ENCODE peak calls at places on chromosomes 1 and 21, in eight cellular contexts. B, M, D, O, N, F, E and T are unnamed samples.

GRCh38 chr1:109444376-109444775 is 18.1 kb upstream of the PSMA5 start:
- DNase-seq in F (no peak), N (no peak), O (no peak), D (no peak), B (no peak), E (no peak), M (no peak), T (no peak)

GRCh38 chr1:54224233-54224632 is 24.3 kb downstream of the MRPL37 start:
- DNase-seq in B (no peak), E (no peak), F (no peak), O (no peak), M (no peak), D (no peak), N (no peak), T (no peak)

GRCh38 chr1:107609808-107610207 is 355.2 kb downstream of the VAV3 start:
- DNase-seq in D (no peak), E (no peak), F (no peak), B (no peak), N (no peak), M (no peak), O (no peak), T (no peak)

GRCh38 chr1:234111458-234112142 is 207.1 kb downstream of the SLC35F3 start:
- DNase-seq in F (no peak), D (no peak), M (no peak), B (no peak), E (no peak), N (no peak), O (peak; percentile 27), T (no peak)

GRCh38 chr1:113488576-113489177 is 98.4 kb downstream of the MAGI3 start:
- DNase-seq in O (no peak), F (no peak), M (no peak), B (no peak), D (no peak), E (no peak), N (no peak), T (no peak)

GRCh38 chr1:66276229-66276628 is 257.7 kb upstream of the SGIP1 start:
- DNase-seq in F (no peak), N (peak; percentile 83), O (no peak), E (no peak), D (no peak), M (no peak), B (no peak), T (no peak)

GRCh38 chr1:234699795-234700665 is 90.1 kb upstream of the IRF2BP2 start:
- DNase-seq in B (no peak), M (no peak), N (peak; percentile 58), O (no peak), E (no peak), D (no peak), F (no peak), T (peak; percentile 63)

GRCh38 chr1:185733818-185734709 is at the start of gene HMCN1:
- DNase-seq in M (peak; percentile 68), B (peak; percentile 58), F (peak; percentile 68), D (no peak), N (no peak), E (no peak), O (peak; percentile 82), T (peak; percentile 89)

GRCh38 chr1:209526137-209526536 is 57.4 kb upstream of the CAMK1G start:
- DNase-seq in F (no peak), E (no peak), O (no peak), B (peak; percentile 28), M (no peak), D (no peak), N (no peak), T (no peak)

GRCh38 chr1:115314111-115314510 is 23.9 kb downstream of the NGF start:
- DNase-seq in E (no peak), B (no peak), O (no peak), D (no peak), F (no peak), M (no peak), N (no peak), T (no peak)

GRCh38 chr1:12473596-12474329 is 144.2 kb downstream of the DHRS3 start:
- DNase-seq in D (no peak), M (no peak), B (no peak), N (no peak), F (no peak), E (no peak), O (no peak), T (no peak)

GRCh38 chr21:41878831-41879189 is 334 bp downstream of the PRDM15 start:
- DNase-seq in E (no peak), F (peak; percentile 79), D (peak; percentile 61), B (peak; percentile 83), M (peak; percentile 89), O (peak; percentile 84), N (peak; percentile 87), T (peak; percentile 94)

GRCh38 chr1:215710340-215710971 is 143.4 kb downstream of the KCTD3 start:
- DNase-seq in N (peak; percentile 20), M (no peak), O (no peak), E (peak; percentile 32), F (no peak), D (no peak), B (no peak), T (no peak)

GRCh38 chr21:45336535-45336810 is 48.8 kb upstream of the POFUT2 start:
- DNase-seq in E (no peak), M (no peak), F (no peak), O (no peak), B (no peak), N (no peak), D (no peak), T (no peak)

GRCh38 chr1:5877001-5877400 is 115.2 kb downstream of the NPHP4 start:
- DNase-seq in N (no peak), O (no peak), E (no peak), B (no peak), M (no peak), D (no peak), F (no peak), T (no peak)

GRCh38 chr1:204350857-204351573 is 8.7 kb downstream of the PLEKHA6 start:
- DNase-seq in E (no peak), D (no peak), O (peak; percentile 84), F (peak; percentile 90), N (no peak), B (peak; percentile 77), M (peak; percentile 74), T (peak; percentile 93)

GRCh38 chr1:232830661-232831060 is 25.4 kb downstream of the MAP10 start:
- DNase-seq in B (no peak), F (no peak), N (no peak), M (no peak), D (no peak), E (no peak), O (no peak), T (no peak)

GRCh38 chr1:232831895-232832294 is 26.7 kb downstream of the MAP10 start:
- DNase-seq in M (no peak), E (no peak), D (no peak), F (no peak), O (no peak), N (no peak), B (no peak), T (no peak)

GRCh38 chr1:232820431-232820830 is 15.2 kb downstream of the MAP10 start:
- DNase-seq in D (no peak), F (no peak), B (no peak), E (no peak), O (no peak), M (no peak), N (no peak), T (no peak)

GRCh38 chr1:232822524-232822923 is 17.3 kb downstream of the MAP10 start:
- DNase-seq in B (no peak), E (no peak), F (no peak), O (no peak), N (no peak), M (no peak), D (no peak), T (no peak)

GRCh38 chr1:232826318-232826717 is 21.1 kb downstream of the MAP10 start:
- DNase-seq in O (no peak), D (no peak), M (no peak), N (no peak), F (no peak), B (no peak), E (no peak), T (no peak)
- H3K4me1 ChIP-seq in O (no peaks in the 10 kb centered on the region), D (no peaks in the 10 kb centered on the region), M (no peaks in the 10 kb centered on the region), N (no peaks in the 10 kb centered on the region), F (no peaks in the 10 kb centered on the region), B (no peaks in the 10 kb centered on the region), E (no peaks in the 10 kb centered on the region), T (no peaks in the 10 kb centered on the region)

GRCh38 chr1:19786988-19787423 is 12.7 kb downstream of the TMCO4 start:
- DNase-seq in E (no peak), M (no peak), D (no peak), F (no peak), O (no peak), N (no peak), B (peak; percentile 61), T (no peak)
- H3K27ac ChIP-seq in E (no peak overlapping the region), M (no peak overlapping the region), D (no peak overlapping the region), F (no peak overlapping the region), O (no peak overlapping the region), N (no peak overlapping the region), B (no peak overlapping the region), T (no peak overlapping the region)

GRCh38 chr1:47696911-47697441 is 259.1 kb downstream of the FOXD2 start:
- DNase-seq in N (no peak), F (no peak), D (no peak), M (peak; percentile 50), B (no peak), E (no peak), O (no peak), T (peak; percentile 31)
- H3K4me1 ChIP-seq in N (no peaks in the 10 kb centered on the region), F (no peaks in the 10 kb centered on the region), D (no peaks in the 10 kb centered on the region), M (no peaks in the 10 kb centered on the region), B (no peaks in the 10 kb centered on the region), E (no peaks in the 10 kb centered on the region), O (no peaks in the 10 kb centered on the region), T (no peaks in the 10 kb centered on the region)

GRCh38 chr1:60343736-60344135 is 270.2 kb upstream of the C1orf87 start:
- DNase-seq in D (no peak), N (no peak), F (no peak), O (no peak), B (no peak), M (no peak), E (no peak), T (no peak)

GRCh38 chr1:60345049-60345448 is 271.5 kb upstream of the C1orf87 start:
- DNase-seq in O (no peak), M (no peak), N (no peak), B (no peak), F (no peak), E (no peak), D (no peak), T (no peak)

GRCh38 chr1:60348884-60349283 is 275.3 kb upstream of the C1orf87 start:
- DNase-seq in D (no peak), M (no peak), F (no peak), B (no peak), O (no peak), N (no peak), E (no peak), T (no peak)

GRCh38 chr1:60342569-60342968 is 269.0 kb upstream of the C1orf87 start:
- DNase-seq in F (no peak), E (no peak), B (no peak), M (no peak), D (no peak), N (no peak), O (no peak), T (no peak)

GRCh38 chr1:60345621-60346020 is 272.1 kb upstream of the C1orf87 start:
- DNase-seq in N (no peak), O (no peak), E (no peak), D (no peak), F (no peak), M (no peak), B (no peak), T (no peak)
- H3K27ac ChIP-seq in N (no peak overlapping the region), O (no peak overlapping the region), E (no peak overlapping the region), D (no peak overlapping the region), F (no peak overlapping the region), M (no peak overlapping the region), B (no peak overlapping the region), T (no peak overlapping the region)

GRCh38 chr1:117095237-117095636 is 26.3 kb downstream of the TRIM45 start:
- DNase-seq in N (no peak), B (no peak), M (no peak), F (no peak), D (no peak), O (no peak), E (no peak), T (no peak)
- H3K4me1 ChIP-seq in N (peaks cover 5% of the 10 kb centered on the region), B (no peaks in the 10 kb centered on the region), M (no peaks in the 10 kb centered on the region), F (no peaks in the 10 kb centered on the region), D (no peaks in the 10 kb centered on the region), O (no peaks in the 10 kb centered on the region), E (peaks cover 23% of the 10 kb centered on the region), T (peaks cover 4% of the 10 kb centered on the region)